ENCODE peak calls at places on chromosome 13, in four cellular contexts. One of them, this sample, is unnamed.

GRCh38 chr13:68056816-68057710 is 826.9 kb upstream of the PCDH9 start:
- DNase-seq in IMR-90: peak; percentile 1
- DNase-seq in AG04450: no peak
- DNase-seq in cardiac muscle cell: peak; percentile 6
- DNase-seq in this sample: no peak

GRCh38 chr13:85828094-85828684 is 29.0 kb upstream of the SLITRK6 start:
- DNase-seq in IMR-90: peak; percentile 30
- DNase-seq in AG04450: peak; percentile 2
- DNase-seq in cardiac muscle cell: peak; percentile 39
- DNase-seq in this sample: no peak

GRCh38 chr13:75550159-75550567 is 572 bp downstream of the UCHL3 start:
- DNase-seq in AG04450: peak; percentile 48
- DNase-seq in IMR-90: peak; percentile 87
- DNase-seq in cardiac muscle cell: peak; percentile 70
- DNase-seq in this sample: no peak

GRCh38 chr13:66138172-66138811 is 1091.8 kb downstream of the PCDH9 start:
- DNase-seq in AG04450: no peak
- DNase-seq in IMR-90: no peak
- DNase-seq in cardiac muscle cell: no peak
- DNase-seq in this sample: no peak

GRCh38 chr13:31476266-31476665 is 263.1 kb upstream of the RXFP2 start:
- DNase-seq in cardiac muscle cell: peak; percentile 97
- DNase-seq in IMR-90: peak; percentile 85
- DNase-seq in AG04450: peak; percentile 48
- DNase-seq in this sample: no peak

GRCh38 chr13:114118086-114118762 is 14.2 kb downstream of the RASA3 start:
- DNase-seq in cardiac muscle cell: no peak
- DNase-seq in AG04450: no peak
- DNase-seq in IMR-90: no peak
- DNase-seq in this sample: no peak

GRCh38 chr13:93776936-93777335 is 550.3 kb downstream of the GPC6 start:
- DNase-seq in cardiac muscle cell: peak; percentile 66
- DNase-seq in AG04450: peak; percentile 13
- DNase-seq in IMR-90: peak; percentile 49
- DNase-seq in this sample: no peak

GRCh38 chr13:93233997-93234416 is 7.4 kb downstream of the GPC6 start:
- DNase-seq in AG04450: no peak
- DNase-seq in cardiac muscle cell: no peak
- DNase-seq in IMR-90: no peak
- DNase-seq in this sample: no peak

GRCh38 chr13:113305208-113305607 is 8.2 kb downstream of the LAMP1 start:
- DNase-seq in cardiac muscle cell: no peak
- DNase-seq in AG04450: no peak
- DNase-seq in IMR-90: peak; percentile 76
- DNase-seq in this sample: no peak

GRCh38 chr13:74571811-74572210 is 437.6 kb upstream of the KLF12 start:
- DNase-seq in IMR-90: no peak
- DNase-seq in cardiac muscle cell: no peak
- DNase-seq in AG04450: no peak
- DNase-seq in this sample: no peak

GRCh38 chr13:94119360-94119936 is 360.0 kb downstream of the DCT start:
- DNase-seq in AG04450: no peak
- DNase-seq in cardiac muscle cell: no peak
- DNase-seq in IMR-90: no peak
- DNase-seq in this sample: no peak

GRCh38 chr13:36674337-36675212 is 755 bp downstream of the SERTM1 start:
- DNase-seq in IMR-90: no peak
- DNase-seq in AG04450: no peak
- DNase-seq in cardiac muscle cell: no peak
- DNase-seq in this sample: no peak

GRCh38 chr13:72960541-72960940 is 98.3 kb upstream of the KLF5 start:
- DNase-seq in cardiac muscle cell: no peak
- DNase-seq in IMR-90: no peak
- DNase-seq in AG04450: no peak
- DNase-seq in this sample: no peak

GRCh38 chr13:23667750-23668149 is 97.5 kb downstream of the TNFRSF19 start:
- DNase-seq in IMR-90: no peak
- DNase-seq in AG04450: no peak
- DNase-seq in cardiac muscle cell: no peak
- DNase-seq in this sample: no peak

GRCh38 chr13:78998736-78999135 is 339.8 kb upstream of the OBI1 start:
- DNase-seq in IMR-90: no peak
- DNase-seq in AG04450: no peak
- DNase-seq in cardiac muscle cell: no peak
- DNase-seq in this sample: no peak

GRCh38 chr13:113192902-113193301 is 15.6 kb downstream of the PCID2 start:
- DNase-seq in cardiac muscle cell: peak; percentile 74
- DNase-seq in IMR-90: peak; percentile 88
- DNase-seq in AG04450: no peak
- DNase-seq in this sample: no peak

GRCh38 chr13:84037937-84038464 is 155.7 kb upstream of the SLITRK1 start:
- DNase-seq in IMR-90: no peak
- DNase-seq in AG04450: no peak
- DNase-seq in cardiac muscle cell: no peak
- DNase-seq in this sample: no peak

GRCh38 chr13:106467406-106468122 is 67.9 kb downstream of the EFNB2 start:
- DNase-seq in IMR-90: no peak
- DNase-seq in cardiac muscle cell: no peak
- DNase-seq in AG04450: no peak
- DNase-seq in this sample: no peak

GRCh38 chr13:90640976-90641375 is 706.5 kb upstream of the MIR17HG start:
- DNase-seq in IMR-90: no peak
- DNase-seq in AG04450: no peak
- DNase-seq in cardiac muscle cell: peak; percentile 79
- DNase-seq in this sample: no peak

GRCh38 chr13:43953370-43953769 is 73.7 kb downstream of the LACC1 start:
- DNase-seq in IMR-90: no peak
- DNase-seq in cardiac muscle cell: no peak
- DNase-seq in AG04450: no peak
- DNase-seq in this sample: no peak

GRCh38 chr13:73767747-73768315 is 366.4 kb downstream of the KLF12 start:
- DNase-seq in cardiac muscle cell: no peak
- DNase-seq in IMR-90: no peak
- DNase-seq in AG04450: no peak
- DNase-seq in this sample: no peak

GRCh38 chr13:44068169-44068568 is 188.5 kb downstream of the LACC1 start:
- DNase-seq in cardiac muscle cell: peak; percentile 56
- DNase-seq in AG04450: no peak
- DNase-seq in IMR-90: peak; percentile 77
- DNase-seq in this sample: no peak

GRCh38 chr13:64817721-64818120 is 2412.4 kb downstream of the PCDH9 start:
- DNase-seq in AG04450: no peak
- DNase-seq in cardiac muscle cell: peak; percentile 3
- DNase-seq in IMR-90: peak; percentile 36
- DNase-seq in this sample: no peak

GRCh38 chr13:51066091-51066831 is 44.8 kb downstream of the C13orf42 start:
- DNase-seq in IMR-90: peak; percentile 4
- DNase-seq in cardiac muscle cell: peak; percentile 26
- DNase-seq in AG04450: no peak
- DNase-seq in this sample: no peak

GRCh38 chr13:79786176-79786575 is 305.2 kb downstream of the NDFIP2 start:
- DNase-seq in cardiac muscle cell: no peak
- DNase-seq in AG04450: no peak
- DNase-seq in IMR-90: no peak
- DNase-seq in this sample: no peak

GRCh38 chr13:20272571-20273171 is 40.6 kb upstream of the GJB6 start:
- DNase-seq in cardiac muscle cell: no peak
- DNase-seq in IMR-90: no peak
- DNase-seq in AG04450: no peak
- DNase-seq in this sample: no peak

GRCh38 chr13:29511439-29511814 is 84.1 kb downstream of the SLC7A1 start:
- DNase-seq in cardiac muscle cell: no peak
- DNase-seq in AG04450: no peak
- DNase-seq in IMR-90: no peak
- DNase-seq in this sample: no peak

GRCh38 chr13:102597029-102598015 is 536 bp downstream of the TPP2 start:
- DNase-seq in AG04450: no peak
- DNase-seq in cardiac muscle cell: peak; percentile 31
- DNase-seq in IMR-90: peak; percentile 52
- DNase-seq in this sample: no peak

GRCh38 chr13:102591988-102592781 is 4.6 kb upstream of the TPP2 start:
- DNase-seq in IMR-90: peak; percentile 75
- DNase-seq in cardiac muscle cell: peak; percentile 78
- DNase-seq in AG04450: peak; percentile 55
- DNase-seq in this sample: peak; percentile 78

GRCh38 chr13:102596147-102597028 is at the start of gene TPP2:
- DNase-seq in AG04450: peak; percentile 97
- DNase-seq in cardiac muscle cell: peak; percentile 100
- DNase-seq in IMR-90: peak; percentile 98
- DNase-seq in this sample: peak; percentile 94

GRCh38 chr13:102599451-102600012 is 2.7 kb downstream of the TPP2 start:
- DNase-seq in IMR-90: no peak
- DNase-seq in cardiac muscle cell: no peak
- DNase-seq in AG04450: no peak
- DNase-seq in this sample: no peak

GRCh38 chr13:102598061-102598460 is 1.3 kb downstream of the TPP2 start:
- DNase-seq in IMR-90: peak; percentile 6
- DNase-seq in AG04450: no peak
- DNase-seq in cardiac muscle cell: no peak
- DNase-seq in this sample: no peak
- H3K27ac ChIP-seq in IMR-90: peak overlapping the region; percentile 64
- H3K27ac ChIP-seq in AG04450: peak overlapping the region; percentile 24
- H3K27ac ChIP-seq in cardiac muscle cell: no peak overlapping the region
- H3K27ac ChIP-seq in this sample: no peak overlapping the region

DNA sequence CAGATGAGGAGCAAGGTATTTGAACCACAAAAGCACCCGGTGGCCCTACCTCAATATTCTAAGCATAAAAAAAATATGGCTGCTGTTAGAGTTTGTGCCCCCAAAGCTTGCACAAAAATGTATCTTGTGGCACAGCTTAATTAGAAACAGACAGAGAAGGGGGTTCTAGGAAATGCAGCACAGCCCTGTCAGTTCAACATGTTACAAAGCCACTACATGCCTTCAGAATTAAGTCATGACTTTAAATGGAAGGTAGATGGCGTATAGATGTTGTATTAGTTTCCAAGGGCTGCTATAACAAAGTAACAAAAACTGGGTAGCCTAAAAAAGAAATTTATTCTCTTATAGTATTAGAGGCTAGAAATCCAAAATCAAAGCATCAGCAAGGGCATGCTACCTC is 703.8 kb downstream of the DIAPH3 start:
- DNase-seq in AG04450: no peak
- DNase-seq in cardiac muscle cell: no peak
- DNase-seq in IMR-90: peak; percentile 41
- DNase-seq in this sample: no peak
- H3K27ac ChIP-seq in AG04450: peak overlapping the region; percentile 47
- H3K27ac ChIP-seq in cardiac muscle cell: no peak overlapping the region
- H3K27ac ChIP-seq in IMR-90: no peak overlapping the region
- H3K27ac ChIP-seq in this sample: no peak overlapping the region

DNA sequence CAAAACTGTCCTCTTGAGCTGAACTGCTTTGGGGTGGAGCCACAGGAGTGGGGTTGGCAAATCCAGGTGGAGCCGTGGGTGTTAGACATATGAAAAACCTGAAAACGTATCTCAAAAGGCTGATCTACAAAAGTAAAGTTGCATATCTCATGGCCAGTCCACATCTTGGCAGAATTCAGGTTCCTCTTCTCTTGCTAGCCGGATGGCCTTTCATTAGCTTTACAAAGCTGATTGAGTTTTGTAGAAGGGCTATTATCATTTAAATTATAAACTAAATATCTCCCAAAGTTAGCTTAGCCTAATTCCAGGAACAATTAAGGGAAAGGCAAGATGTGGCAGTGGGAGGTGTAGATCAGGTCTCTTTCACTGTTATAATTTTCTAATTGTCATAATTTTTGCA is 1427.7 kb downstream of the EFNB2 start:
- DNase-seq in AG04450: no peak
- DNase-seq in IMR-90: no peak
- DNase-seq in cardiac muscle cell: no peak
- DNase-seq in this sample: no peak
- H3K27ac ChIP-seq in AG04450: no peak overlapping the region
- H3K27ac ChIP-seq in IMR-90: no peak overlapping the region
- H3K27ac ChIP-seq in cardiac muscle cell: no peak overlapping the region
- H3K27ac ChIP-seq in this sample: no peak overlapping the region

DNA sequence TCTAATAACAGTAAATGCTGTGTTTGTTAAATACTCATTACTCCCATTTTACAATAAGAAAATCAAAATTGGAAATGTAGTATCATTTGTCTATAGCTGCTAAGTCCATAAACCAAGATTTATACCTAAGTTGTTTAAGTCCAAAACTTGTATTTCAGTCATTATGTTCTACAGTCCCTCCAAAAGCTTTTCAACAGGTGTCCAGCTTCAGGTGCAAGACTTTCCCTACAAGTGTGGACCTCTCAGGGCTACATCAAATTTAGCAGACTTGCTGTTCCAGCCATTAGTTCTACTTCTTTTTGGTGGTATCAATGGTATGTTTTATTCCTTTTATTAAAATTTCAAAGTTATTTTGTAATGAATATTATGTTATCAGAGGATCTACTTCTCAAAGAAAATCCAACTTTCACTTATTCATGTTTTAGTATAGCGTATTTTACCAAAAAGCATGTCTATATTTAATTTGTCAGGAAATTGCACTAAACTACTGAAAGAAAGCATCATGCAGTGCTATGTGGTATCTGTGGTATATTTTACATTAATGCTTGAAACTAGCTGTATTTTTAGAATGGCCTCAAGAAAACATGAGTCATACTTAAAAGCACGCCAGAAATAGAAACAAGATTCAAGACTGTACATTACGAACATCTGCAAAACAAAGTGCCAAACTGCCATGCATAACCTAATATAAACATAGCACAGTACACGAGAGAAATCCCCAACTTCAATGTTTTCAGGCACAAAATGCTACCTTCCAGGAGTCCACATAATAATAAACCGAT is 44.5 kb downstream of the VWA8 start:
- DNase-seq in AG04450: peak; percentile 66
- DNase-seq in cardiac muscle cell: peak; percentile 82
- DNase-seq in IMR-90: peak; percentile 95
- DNase-seq in this sample: no peak
- H3K27ac ChIP-seq in AG04450: no peak overlapping the region
- H3K27ac ChIP-seq in cardiac muscle cell: no peak overlapping the region
- H3K27ac ChIP-seq in IMR-90: no peak overlapping the region
- H3K27ac ChIP-seq in this sample: no peak overlapping the region

DNA sequence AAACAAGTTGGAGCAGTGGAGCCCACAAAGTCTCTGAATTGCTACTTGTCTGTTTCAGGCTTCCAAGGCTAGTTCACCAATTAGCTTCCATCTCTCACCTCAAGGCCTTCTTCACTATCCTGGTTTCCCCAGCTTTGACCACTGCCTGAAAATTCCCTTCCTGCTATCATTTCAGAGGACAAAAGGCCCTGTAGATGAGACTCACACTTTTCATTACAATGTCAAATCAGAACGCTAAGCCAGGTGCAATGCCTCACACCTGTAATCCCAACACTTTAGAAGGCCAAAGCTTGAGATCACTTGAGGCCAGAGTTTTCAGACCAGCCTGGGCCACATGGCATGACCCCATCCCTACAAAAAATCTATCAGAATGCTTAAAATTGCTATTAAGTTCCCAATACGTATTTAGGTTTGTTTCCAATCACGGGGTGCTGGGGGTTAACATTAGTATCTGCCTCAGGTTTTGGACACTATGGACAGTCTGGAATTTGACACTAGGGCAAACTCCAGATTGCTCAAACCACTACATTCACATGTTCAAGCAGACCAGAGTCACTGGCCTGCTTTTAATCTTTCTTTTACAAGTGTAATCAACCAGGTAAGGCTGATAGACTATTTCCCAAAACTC is 5.5 kb downstream of the TPT1 start:
- DNase-seq in IMR-90: no peak
- DNase-seq in AG04450: no peak
- DNase-seq in cardiac muscle cell: peak; percentile 41
- DNase-seq in this sample: no peak
- H3K27ac ChIP-seq in IMR-90: no peak overlapping the region
- H3K27ac ChIP-seq in AG04450: peak overlapping the region; percentile 39
- H3K27ac ChIP-seq in cardiac muscle cell: peak overlapping the region; percentile 58
- H3K27ac ChIP-seq in this sample: no peak overlapping the region

This sample was measured in iPS DF 6.9.